ENCODE peak calls at places on chromosomes 7 and 10, in seven cellular contexts. J, E, V, N, Q, R and T are unnamed samples.

GRCh38 chr7:159084069-159084801 is 60.4 kb downstream of the VIPR2 start:
- ATAC-seq in J (no peak), E (peak), V (no peak), N (no peak), Q (peak), R (no peak), T (no peak)

GRCh38 chr7:27840314-27840713 is 100.4 kb downstream of the TAX1BP1 start:
- ATAC-seq in J (peak), E (no peak), V (peak), N (no peak), Q (no peak), R (no peak), T (peak)

GRCh38 chr10:5588603-5589002 is 63.8 kb downstream of the CALML3 start:
- ATAC-seq in J (no peak), E (no peak), V (no peak), N (no peak), Q (no peak), R (no peak), T (no peak)

GRCh38 chr7:16354573-16354972 is 66.8 kb downstream of the CRPPA start:
- ATAC-seq in J (no peak), E (no peak), V (no peak), N (no peak), Q (no peak), R (no peak), T (no peak)

GRCh38 chr10:72353963-72354355 is 760 bp downstream of the DNAJB12 start:
- ATAC-seq in J (no peak), E (peak), V (peak), N (peak), Q (peak), R (peak), T (no peak)

GRCh38 chr7:106247827-106248201 is 37.0 kb downstream of the NAMPT start:
- ATAC-seq in J (no peak), E (no peak), V (peak), N (no peak), Q (peak), R (peak), T (peak)

GRCh38 chr10:100482834-100483185 is 20.0 kb downstream of the WNT8B start:
- ATAC-seq in J (no peak), E (no peak), V (peak), N (no peak), Q (no peak), R (no peak), T (peak)

GRCh38 chr10:91239789-91240188 is 19.3 kb downstream of the PCGF5 start:
- ATAC-seq in J (no peak), E (no peak), V (no peak), N (no peak), Q (no peak), R (no peak), T (no peak)

GRCh38 chr7:105339404-105340316 is 49.1 kb downstream of the SRPK2 start:
- ATAC-seq in J (no peak), E (no peak), V (no peak), N (no peak), Q (peak), R (no peak), T (no peak)

GRCh38 chr7:79964463-79964862 is 170.2 kb upstream of the GNAI1 start:
- ATAC-seq in J (no peak), E (no peak), V (no peak), N (no peak), Q (no peak), R (no peak), T (no peak)

GRCh38 chr7:6284055-6284400 is 11.6 kb upstream of the CYTH3 start:
- ATAC-seq in J (no peak), E (no peak), V (no peak), N (no peak), Q (no peak), R (no peak), T (peak)

GRCh38 chr7:69728299-69728698 is 130.0 kb downstream of the AUTS2 start:
- ATAC-seq in J (no peak), E (no peak), V (no peak), N (no peak), Q (no peak), R (no peak), T (no peak)

GRCh38 chr7:34430456-34430855 is 227.6 kb upstream of the NPSR1 start:
- ATAC-seq in J (no peak), E (no peak), V (peak), N (no peak), Q (peak), R (no peak), T (no peak)

GRCh38 chr10:113762083-113762482 is 10.6 kb downstream of the PLEKHS1 start:
- ATAC-seq in J (no peak), E (no peak), V (no peak), N (no peak), Q (no peak), R (no peak), T (no peak)

GRCh38 chr10:77902159-77902558 is 24.4 kb downstream of the DLG5 start:
- ATAC-seq in J (no peak), E (no peak), V (peak), N (no peak), Q (no peak), R (peak), T (no peak)